ENCODE peak calls at places on chromosomes 6 and 20, in six cellular contexts. One of them, this sample, is unnamed.
A peak's percentile ranks its signal among the peaks of the same experiment; 100 is the strongest.

GRCh38 chr20:3235661-3236324 is 3.2 kb downstream of the SLC4A11 start:
- DNase-seq in HCT116: no peak
- DNase-seq in GM12878: no peak
- DNase-seq in H1: no peak
- DNase-seq in SK-N-SH: no peak
- DNase-seq in K562: no peak
- DNase-seq in this sample: no peak

GRCh38 chr6:25223421-25224052 is 55.6 kb upstream of the CARMIL1 start:
- DNase-seq in HCT116: peak; percentile 61
- DNase-seq in GM12878: peak; percentile 19
- DNase-seq in H1: peak; percentile 73
- DNase-seq in SK-N-SH: peak; percentile 64
- DNase-seq in K562: peak; percentile 61
- DNase-seq in this sample: peak; percentile 74

GRCh38 chr6:145699462-145699861 is 35.9 kb downstream of the EPM2A start:
- DNase-seq in HCT116: no peak
- DNase-seq in GM12878: no peak
- DNase-seq in H1: no peak
- DNase-seq in SK-N-SH: no peak
- DNase-seq in K562: no peak
- DNase-seq in this sample: no peak

GRCh38 chr20:31595654-31596411 is 9.3 kb upstream of the ID1 start:
- DNase-seq in HCT116: peak; percentile 57
- DNase-seq in GM12878: no peak
- DNase-seq in H1: peak; percentile 78
- DNase-seq in SK-N-SH: peak; percentile 90
- DNase-seq in K562: no peak
- DNase-seq in this sample: no peak

GRCh38 chr20:21901470-21902275 is 196.2 kb downstream of the PAX1 start:
- DNase-seq in HCT116: no peak
- DNase-seq in GM12878: no peak
- DNase-seq in H1: no peak
- DNase-seq in SK-N-SH: no peak
- DNase-seq in K562: no peak
- DNase-seq in this sample: peak; percentile 17

GRCh38 chr6:96948631-96949030 is 24.1 kb downstream of the KLHL32 start:
- DNase-seq in HCT116: no peak
- DNase-seq in GM12878: no peak
- DNase-seq in H1: no peak
- DNase-seq in SK-N-SH: no peak
- DNase-seq in K562: no peak
- DNase-seq in this sample: no peak

GRCh38 chr20:14295238-14295637 is 42.2 kb downstream of the FLRT3 start:
- DNase-seq in HCT116: no peak
- DNase-seq in GM12878: peak; percentile 8
- DNase-seq in H1: no peak
- DNase-seq in SK-N-SH: no peak
- DNase-seq in K562: no peak
- DNase-seq in this sample: no peak

GRCh38 chr6:131410785-131411184 is 162.2 kb upstream of the ARG1 start:
- DNase-seq in HCT116: no peak
- DNase-seq in GM12878: no peak
- DNase-seq in H1: no peak
- DNase-seq in SK-N-SH: no peak
- DNase-seq in K562: no peak
- DNase-seq in this sample: no peak

GRCh38 chr20:10609276-10609675 is 64.5 kb downstream of the JAG1 start:
- DNase-seq in HCT116: no peak
- DNase-seq in GM12878: no peak
- DNase-seq in H1: no peak
- DNase-seq in SK-N-SH: no peak
- DNase-seq in K562: no peak
- DNase-seq in this sample: no peak

GRCh38 chr6:126352514-126352913 is 12.6 kb downstream of the CENPW start:
- DNase-seq in HCT116: no peak
- DNase-seq in GM12878: no peak
- DNase-seq in H1: no peak
- DNase-seq in SK-N-SH: no peak
- DNase-seq in K562: no peak
- DNase-seq in this sample: no peak

GRCh38 chr6:6001443-6001842 is 5.3 kb downstream of the NRN1 start:
- DNase-seq in HCT116: no peak
- DNase-seq in GM12878: no peak
- DNase-seq in H1: no peak
- DNase-seq in SK-N-SH: no peak
- DNase-seq in K562: no peak
- DNase-seq in this sample: no peak

GRCh38 chr20:44963325-44964215 is 2.7 kb upstream of the STK4 start:
- DNase-seq in HCT116: no peak
- DNase-seq in GM12878: no peak
- DNase-seq in H1: no peak
- DNase-seq in SK-N-SH: no peak
- DNase-seq in K562: no peak
- DNase-seq in this sample: no peak

GRCh38 chr6:118844915-118845314 is 49.0 kb upstream of the ASF1A start:
- DNase-seq in HCT116: no peak
- DNase-seq in GM12878: peak; percentile 20
- DNase-seq in H1: no peak
- DNase-seq in SK-N-SH: no peak
- DNase-seq in K562: no peak
- DNase-seq in this sample: no peak

GRCh38 chr6:27239258-27239657 is 8.2 kb upstream of the PRSS16 start:
- DNase-seq in HCT116: no peak
- DNase-seq in GM12878: no peak
- DNase-seq in H1: no peak
- DNase-seq in SK-N-SH: no peak
- DNase-seq in K562: no peak
- DNase-seq in this sample: no peak

GRCh38 chr6:27237089-27237723 is 10.3 kb upstream of the PRSS16 start:
- DNase-seq in HCT116: peak; percentile 67
- DNase-seq in GM12878: no peak
- DNase-seq in H1: peak; percentile 87
- DNase-seq in SK-N-SH: no peak
- DNase-seq in K562: peak; percentile 72
- DNase-seq in this sample: no peak

GRCh38 chr6:27241443-27241842 is 6.1 kb upstream of the PRSS16 start:
- DNase-seq in HCT116: no peak
- DNase-seq in GM12878: no peak
- DNase-seq in H1: no peak
- DNase-seq in SK-N-SH: no peak
- DNase-seq in K562: no peak
- DNase-seq in this sample: peak; percentile 32

GRCh38 chr6:27234576-27234975 is 12.9 kb upstream of the PRSS16 start:
- DNase-seq in HCT116: no peak
- DNase-seq in GM12878: no peak
- DNase-seq in H1: no peak
- DNase-seq in SK-N-SH: no peak
- DNase-seq in K562: no peak
- DNase-seq in this sample: no peak

DNA sequence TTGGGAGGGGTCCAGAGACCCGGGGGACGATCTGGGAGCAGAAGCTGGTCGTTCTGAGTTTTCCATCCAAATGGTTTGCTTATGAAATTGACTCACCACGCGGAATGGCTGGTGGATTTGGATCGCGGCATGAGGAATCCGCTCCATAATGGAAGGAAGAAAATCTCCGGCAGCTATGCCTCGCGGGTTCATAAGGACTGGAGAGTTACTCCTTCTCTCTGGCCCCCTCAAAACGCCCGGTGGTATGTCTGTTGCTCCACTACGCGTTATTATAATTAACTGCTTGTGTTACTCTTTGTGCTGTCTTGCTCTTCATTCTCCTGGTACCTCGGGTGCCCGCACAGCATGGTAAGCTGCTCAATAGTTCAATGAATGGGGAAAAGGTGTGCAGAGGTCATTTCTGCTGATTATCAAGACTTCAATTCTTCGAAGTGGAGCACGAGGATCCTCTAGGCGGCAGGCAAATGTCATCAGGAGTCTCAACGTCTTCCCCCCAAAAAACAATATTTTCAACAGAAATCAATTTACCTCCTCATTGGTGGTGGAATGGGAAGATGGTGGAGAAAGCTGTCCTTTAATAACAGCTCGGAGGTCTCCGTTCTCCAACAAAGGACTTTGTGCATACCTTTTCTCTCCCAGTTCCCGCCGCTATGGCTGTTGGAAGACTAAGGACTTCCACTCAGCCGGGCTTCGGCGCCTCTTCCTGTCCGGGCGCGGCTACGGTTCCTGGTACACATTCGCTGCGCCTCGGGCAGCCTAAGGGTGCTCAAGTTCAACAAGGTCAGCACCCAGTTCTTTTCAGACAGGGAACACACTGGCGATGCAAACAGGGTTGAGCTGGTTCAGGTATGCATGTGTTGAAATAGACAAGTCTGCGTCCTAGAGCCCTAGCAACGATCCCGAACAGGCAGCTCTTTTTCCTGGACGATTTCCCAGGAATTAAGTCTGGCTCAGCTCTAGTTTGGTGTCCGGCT is 9.2 kb upstream of the PRSS16 start:
- DNase-seq in HCT116: no peak
- DNase-seq in GM12878: no peak
- DNase-seq in H1: peak; percentile 77
- DNase-seq in SK-N-SH: no peak
- DNase-seq in K562: no peak
- DNase-seq in this sample: no peak
- TF ChIP-seq JUND in HCT116: no peak
- TF ChIP-seq JUND in GM12878: no peak
- TF ChIP-seq JUND in H1: no peak
- TF ChIP-seq JUND in SK-N-SH: no peak
- TF ChIP-seq JUND in K562: no peak
- TF ChIP-seq JUND in this sample: no peak

DNA sequence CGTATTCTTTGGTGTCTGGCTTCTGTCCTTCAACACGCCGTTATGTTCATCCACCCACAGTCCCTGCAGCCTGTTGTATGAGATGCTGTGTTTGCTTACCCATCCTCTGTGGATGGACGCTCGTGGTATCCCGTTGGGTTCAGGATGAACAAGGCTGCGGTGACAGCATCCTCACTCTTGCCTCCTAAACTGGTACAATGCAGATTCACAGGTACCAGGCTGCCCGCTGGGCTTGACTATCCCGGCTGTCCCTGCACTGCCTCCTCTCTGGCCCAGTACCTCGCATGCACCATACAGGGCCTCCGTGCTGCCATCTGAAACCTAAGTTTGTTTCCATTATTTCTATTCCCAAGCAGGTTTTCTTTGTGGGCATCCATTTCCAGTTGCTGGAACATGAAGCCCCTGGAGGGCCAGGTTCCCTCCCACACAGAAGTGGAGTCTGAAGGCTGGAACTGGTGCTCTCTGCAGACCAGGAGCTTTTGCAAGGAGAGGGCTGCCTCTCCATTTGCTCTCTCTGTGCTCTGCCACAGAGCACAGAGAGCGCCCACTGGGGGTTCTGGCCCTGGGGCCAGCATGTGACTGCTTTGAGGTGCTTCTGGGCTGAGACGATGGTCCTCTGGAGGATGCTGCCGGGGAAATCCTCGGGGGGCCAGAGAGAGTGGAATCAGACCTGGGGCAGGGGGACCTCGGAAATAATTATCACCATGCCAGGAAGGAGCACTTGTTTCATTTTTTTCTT is 364.7 kb downstream of the ZFAND3 start:
- DNase-seq in HCT116: no peak
- DNase-seq in GM12878: no peak
- DNase-seq in H1: peak; percentile 39
- DNase-seq in SK-N-SH: no peak
- DNase-seq in K562: no peak
- DNase-seq in this sample: no peak
- TF ChIP-seq JUND in HCT116: no peak
- TF ChIP-seq JUND in GM12878: no peak
- TF ChIP-seq JUND in H1: no peak
- TF ChIP-seq JUND in SK-N-SH: no peak
- TF ChIP-seq JUND in K562: no peak
- TF ChIP-seq JUND in this sample: no peak

DNA sequence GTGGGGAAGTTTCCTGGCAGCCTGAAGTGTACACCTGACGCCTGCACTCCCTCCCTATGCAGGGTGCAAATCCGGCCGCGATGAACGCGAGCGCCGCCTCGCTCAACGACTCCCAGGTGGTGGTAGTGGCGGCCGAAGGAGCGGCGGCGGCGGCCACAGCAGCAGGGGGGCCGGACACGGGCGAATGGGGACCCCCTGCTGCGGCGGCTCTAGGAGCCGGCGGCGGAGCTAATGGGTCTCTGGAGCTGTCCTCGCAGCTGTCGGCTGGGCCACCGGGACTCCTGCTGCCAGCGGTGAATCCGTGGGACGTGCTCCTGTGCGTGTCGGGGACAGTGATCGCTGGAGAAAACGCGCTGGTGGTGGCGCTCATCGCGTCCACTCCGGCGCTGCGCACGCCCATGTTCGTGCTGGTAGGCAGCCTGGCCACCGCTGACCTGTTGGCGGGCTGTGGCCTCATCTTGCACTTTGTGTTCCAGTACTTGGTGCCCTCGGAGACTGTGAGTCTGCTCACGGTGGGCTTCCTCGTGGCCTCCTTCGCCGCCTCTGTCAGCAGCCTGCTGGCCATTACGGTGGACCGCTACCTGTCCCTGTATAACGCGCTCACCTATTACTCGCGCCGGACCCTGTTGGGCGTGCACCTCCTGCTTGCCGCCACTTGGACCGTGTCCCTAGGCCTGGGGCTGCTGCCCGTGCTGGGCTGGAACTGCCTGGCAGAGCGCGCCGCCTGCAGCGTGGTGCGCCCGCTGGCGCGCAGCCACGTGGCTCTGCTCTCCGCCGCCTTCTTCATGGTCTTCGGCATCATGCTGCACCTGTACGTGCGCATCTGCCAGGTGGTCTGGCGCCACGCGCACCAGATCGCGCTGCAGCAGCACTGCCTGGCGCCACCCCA is 1.2 kb downstream of the GPR6 start:
- DNase-seq in HCT116: no peak
- DNase-seq in GM12878: no peak
- DNase-seq in H1: peak; percentile 65
- DNase-seq in SK-N-SH: peak; percentile 66
- DNase-seq in K562: no peak
- DNase-seq in this sample: no peak
- TF ChIP-seq JUND in HCT116: no peak
- TF ChIP-seq JUND in GM12878: no peak
- TF ChIP-seq JUND in H1: no peak
- TF ChIP-seq JUND in SK-N-SH: no peak
- TF ChIP-seq JUND in K562: no peak
- TF ChIP-seq JUND in this sample: no peak

DNA sequence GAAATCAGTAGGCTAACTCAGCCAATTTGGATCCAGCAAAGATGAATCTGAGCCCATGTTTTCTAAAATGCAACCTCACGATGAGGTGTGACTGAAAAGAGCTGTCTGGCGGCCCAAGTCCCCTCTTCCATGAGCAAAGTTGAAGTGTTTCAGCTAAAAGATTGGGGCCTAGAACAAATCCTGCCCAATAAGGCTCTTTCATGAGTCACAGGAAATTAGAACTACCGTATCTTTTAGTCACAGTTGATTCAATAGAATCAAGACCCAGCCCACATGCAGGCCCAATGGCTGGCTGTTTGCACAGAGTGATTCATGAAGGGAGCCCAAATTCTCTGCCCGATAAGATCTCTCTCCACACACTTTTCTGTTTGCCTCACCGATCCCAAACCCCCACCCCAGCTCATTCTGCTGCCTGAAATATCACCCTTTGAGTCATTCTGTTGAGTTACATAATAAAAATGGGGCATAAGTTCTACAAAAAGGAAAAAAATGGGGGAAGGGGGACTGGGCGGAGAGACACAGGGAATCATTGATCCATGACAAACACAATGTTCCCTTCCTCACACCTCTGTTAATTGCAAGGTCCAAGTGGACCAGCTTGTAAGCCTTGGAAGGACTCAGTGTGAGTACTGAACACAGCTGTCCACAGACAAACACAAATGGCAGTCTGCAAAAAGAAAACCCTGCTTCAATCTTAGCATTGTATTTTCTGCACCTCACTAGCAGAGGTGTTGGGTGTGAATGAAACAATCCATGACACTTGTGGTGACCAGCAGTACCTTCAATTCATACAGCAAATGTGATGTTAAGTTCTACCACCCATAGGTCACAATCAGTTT is 13.8 kb downstream of the FOXQ1 start:
- DNase-seq in HCT116: peak; percentile 37
- DNase-seq in GM12878: no peak
- DNase-seq in H1: no peak
- DNase-seq in SK-N-SH: no peak
- DNase-seq in K562: no peak
- DNase-seq in this sample: no peak
- TF ChIP-seq JUND in HCT116: peak; percentile 56
- TF ChIP-seq JUND in GM12878: no peak
- TF ChIP-seq JUND in H1: no peak
- TF ChIP-seq JUND in SK-N-SH: peak; percentile 35
- TF ChIP-seq JUND in K562: no peak
- TF ChIP-seq JUND in this sample: no peak

This sample was measured in T47D.